ENCODE peak calls at places on chromosomes 13 and 19, in five cellular contexts. Y is body of pancreas, O is nephron progenitor cell, R is neural crest cell, E is thoracic aorta. F is an unnamed sample.

GRCh38 chr19:474126-475078 is 13.6 kb upstream of the SHC2 start:
- DNase-seq in O (peak; percentile 48), Y (no peak), E (no peak), R (no peak), F (peak; percentile 55)

GRCh38 chr19:14677464-14677863 is 2.8 kb upstream of the ADGRE3 start:
- DNase-seq in E (no peak), O (no peak), Y (no peak), R (no peak), F (no peak)

GRCh38 chr13:85406269-85406975 is 392.8 kb downstream of the SLITRK6 start:
- DNase-seq in Y (no peak), O (no peak), E (no peak), R (no peak), F (no peak)

GRCh38 chr19:15115080-15115479 is 7.9 kb downstream of the SYDE1 start:
- DNase-seq in Y (peak; percentile 53), O (no peak), E (no peak), R (no peak), F (peak; percentile 90)

GRCh38 chr13:106415971-106416370 is 119.5 kb downstream of the EFNB2 start:
- DNase-seq in Y (no peak), R (no peak), O (no peak), E (no peak), F (no peak)

GRCh38 chr13:30639671-30640070 is 22.0 kb downstream of the USPL1 start:
- DNase-seq in O (no peak), R (no peak), E (no peak), Y (no peak), F (no peak)

GRCh38 chr13:95505976-95506375 is 46.5 kb upstream of the CLDN10 start:
- DNase-seq in E (no peak), O (no peak), Y (no peak), R (no peak), F (no peak)

GRCh38 chr19:43779820-43780219 is 953 bp downstream of the KCNN4 start:
- DNase-seq in Y (no peak), R (no peak), E (no peak), O (no peak), F (no peak)

GRCh38 chr19:870963-871401 is 11.5 kb downstream of the CFD start:
- DNase-seq in E (no peak), O (no peak), R (no peak), Y (peak; percentile 53), F (peak; percentile 80)

GRCh38 chr19:49775742-49776370 is 9.1 kb downstream of the AP2A1 start:
- DNase-seq in E (no peak), R (no peak), O (no peak), Y (no peak), F (no peak)

GRCh38 chr19:17871878-17872250 is at the start of gene SLC5A5:
- DNase-seq in Y (no peak), R (no peak), E (no peak), O (peak; percentile 58), F (no peak)

GRCh38 chr13:52845334-52845761 is 3.1 kb downstream of the PCDH8 start:
- DNase-seq in R (peak; percentile 43), Y (no peak), E (no peak), O (peak; percentile 35), F (no peak)

GRCh38 chr19:49442793-49443365 is 1.6 kb upstream of the SLC17A7 start:
- DNase-seq in O (peak; percentile 99), R (peak; percentile 72), E (peak; percentile 81), Y (peak; percentile 92), F (peak; percentile 96)

GRCh38 chr13:21528616-21529015 is 69.5 kb upstream of the ZDHHC20 start:
- DNase-seq in E (no peak), O (no peak), R (no peak), Y (no peak), F (no peak)

GRCh38 chr19:41309225-41310030 is 544 bp upstream of the CCDC97 start:
- DNase-seq in E (no peak), O (no peak), R (no peak), Y (no peak), F (no peak)

GRCh38 chr13:32264407-32264806 is 50.8 kb downstream of the ZAR1L start:
- DNase-seq in O (no peak), R (no peak), E (no peak), Y (peak; percentile 18), F (peak; percentile 79)

GRCh38 chr19:1070931-1071791 is 4.2 kb downstream of the ARHGAP45 start:
- DNase-seq in Y (no peak), R (no peak), E (no peak), O (peak; percentile 73), F (no peak)

GRCh38 chr19:5624154-5624663 is 1.3 kb downstream of the SAFB start:
- DNase-seq in O (peak; percentile 30), R (no peak), E (no peak), Y (peak; percentile 59), F (peak; percentile 40)

GRCh38 chr19:29323972-29324680 is 111.2 kb upstream of the UQCRFS1 start:
- DNase-seq in R (no peak), E (no peak), Y (no peak), O (no peak), F (no peak)

GRCh38 chr13:106566682-106567420 is 1.1 kb downstream of the ARGLU1 start:
- DNase-seq in R (peak; percentile 46), E (no peak), O (no peak), Y (peak; percentile 54), F (peak; percentile 59)

GRCh38 chr13:40589285-40590109 is 76.9 kb downstream of the FOXO1 start:
- DNase-seq in R (no peak), E (no peak), Y (no peak), O (peak; percentile 17), F (no peak)

GRCh38 chr19:46283771-46284170 is 13.1 kb upstream of the HIF3A start:
- DNase-seq in E (no peak), O (no peak), Y (no peak), R (no peak), F (no peak)

GRCh38 chr19:54439174-54439851 is 9.7 kb upstream of the LENG8 start:
- DNase-seq in O (peak; percentile 63), R (peak; percentile 59), Y (peak; percentile 99), E (no peak), F (no peak)

GRCh38 chr13:51814825-51815650 is 11.1 kb upstream of the DHRS12 start:
- DNase-seq in Y (peak; percentile 76), R (peak; percentile 67), O (peak; percentile 71), E (no peak), F (peak; percentile 52)

GRCh38 chr13:98957731-98958442 is 20.0 kb downstream of the DOCK9 start:
- DNase-seq in R (no peak), E (no peak), O (no peak), Y (no peak), F (no peak)

GRCh38 chr13:40120781-40121180 is 465.3 kb downstream of the COG6 start:
- DNase-seq in Y (no peak), R (no peak), E (no peak), O (no peak), F (no peak)

GRCh38 chr19:47447470-47448359 is 24.0 kb downstream of the SLC8A2 start:
- DNase-seq in O (peak; percentile 88), R (peak; percentile 70), E (no peak), Y (peak; percentile 34), F (peak; percentile 25)

GRCh38 chr19:15337202-15337601 is 4.9 kb upstream of the BRD4 start:
- DNase-seq in E (no peak), Y (no peak), R (no peak), O (no peak), F (no peak)

GRCh38 chr13:104837756-104838155 is 1697.7 kb downstream of the EFNB2 start:
- DNase-seq in R (no peak), E (no peak), O (no peak), Y (no peak), F (no peak)
- TF ChIP-seq CTCF in R (no peak), E (no peak), O (no peak), Y (no peak), F (no peak)

GRCh38 chr19:39054091-39054470 is 21.7 kb upstream of the FBXO27 start:
- DNase-seq in E (no peak), R (no peak), Y (no peak), O (no peak), F (no peak)

GRCh38 chr19:39047076-39047475 is 14.7 kb upstream of the FBXO27 start:
- DNase-seq in Y (no peak), O (no peak), E (no peak), R (no peak), F (no peak)

GRCh38 chr19:39052846-39053245 is 20.5 kb upstream of the FBXO27 start:
- DNase-seq in R (no peak), Y (no peak), E (no peak), O (no peak), F (no peak)

GRCh38 chr19:39053276-39054090 is 21.1 kb upstream of the FBXO27 start:
- DNase-seq in R (no peak), E (no peak), Y (peak; percentile 34), O (no peak), F (no peak)

DNA sequence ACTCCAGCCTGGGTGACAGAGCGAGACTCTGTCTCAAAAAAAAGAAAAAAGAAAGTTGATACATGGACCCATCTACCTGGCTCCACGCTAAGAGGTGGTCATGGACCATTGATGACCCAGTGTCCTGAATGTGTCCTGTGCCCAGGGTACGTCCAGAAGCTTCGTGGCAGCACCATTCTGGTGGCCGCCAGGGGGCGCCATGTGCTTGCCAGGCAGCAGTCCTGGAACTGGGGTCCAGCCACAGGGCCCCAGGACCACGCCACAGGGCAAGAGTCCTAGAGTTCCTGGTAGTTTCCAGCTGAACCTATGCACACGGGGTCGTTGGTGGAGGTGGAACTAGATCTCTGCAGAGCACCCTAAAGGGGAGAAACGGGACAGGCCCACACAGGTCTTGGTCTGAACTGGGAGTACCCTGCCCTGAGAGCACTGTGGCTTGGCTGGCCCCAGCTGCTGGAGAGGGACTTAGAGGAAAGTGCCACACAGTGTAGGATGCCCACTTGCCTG is 19.9 kb upstream of the FBXO27 start:
- DNase-seq in R (peak; percentile 56), O (peak; percentile 79), E (peak; percentile 6), Y (peak; percentile 64), F (peak; percentile 30)
- TF ChIP-seq CTCF in R (peak; percentile 86), O (peak; percentile 89), E (peak; percentile 64), Y (peak; percentile 59), F (peak; percentile 74)

GRCh38 chr19:38850976-38851621 is 1.3 kb upstream of the HNRNPL start:
- DNase-seq in O (peak; percentile 50), E (no peak), Y (peak; percentile 37), R (no peak), F (peak; percentile 35)

GRCh38 chr19:38849746-38850230 is at the start of gene HNRNPL:
- DNase-seq in O (peak; percentile 99), Y (no peak), R (peak; percentile 99), E (no peak), F (no peak)

GRCh38 chr19:38849147-38849745 is 540 bp downstream of the HNRNPL start:
- DNase-seq in Y (peak; percentile 98), O (peak; percentile 98), R (peak; percentile 94), E (peak; percentile 90), F (peak; percentile 97)

GRCh38 chr19:38851622-38852230 is 1.9 kb upstream of the HNRNPL start:
- DNase-seq in E (peak; percentile 70), R (peak; percentile 87), O (peak; percentile 92), Y (peak; percentile 96), F (peak; percentile 95)

GRCh38 chr19:38850231-38850975 is 617 bp upstream of the HNRNPL start:
- DNase-seq in E (peak; percentile 100), R (peak; percentile 95), Y (peak; percentile 100), O (peak; percentile 97), F (peak; percentile 99)
- TF ChIP-seq CTCF in E (peak; percentile 49), R (peak; percentile 53), Y (no peak), O (no peak), F (peak; percentile 41)

DNA sequence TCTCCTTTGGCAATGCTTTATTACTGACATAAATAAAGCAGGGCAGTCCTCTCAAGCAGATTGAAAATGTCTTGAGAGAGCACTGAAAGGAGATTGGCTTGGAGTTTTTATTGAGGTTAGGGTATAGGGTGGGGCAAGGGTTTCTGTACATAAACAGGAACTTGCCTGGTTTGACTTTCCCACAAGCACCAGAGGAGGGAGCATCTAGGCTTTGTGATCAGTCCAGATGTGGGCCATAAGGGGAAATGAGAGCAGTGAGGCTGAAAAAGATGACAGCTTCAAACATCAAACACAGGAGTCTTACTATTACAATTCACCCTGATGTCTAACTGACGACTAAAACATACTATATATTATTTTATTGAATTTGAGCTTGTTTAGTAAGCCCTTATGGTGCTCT is 260.9 kb downstream of the MTUS2 start:
- DNase-seq in Y (no peak), O (no peak), R (no peak), E (no peak), F (no peak)
- TF ChIP-seq CTCF in Y (no peak), O (no peak), R (no peak), E (no peak), F (peak; percentile 24)